ENCODE peak calls at places on chromosomes 6 and 20, in five cellular contexts. P is coronary artery, A is NCI-H2227 treated with DMSO at 0.1 percent for 48 hours, D is foreskin melanocyte, J is AG08396. X is an unnamed sample.

GRCh38 chr20:15902493-15902892 is 670.8 kb downstream of the KIF16B start:
- DNase-seq in J (no peak), P (no peak), A (no peak), D (no peak), X (no peak)

GRCh38 chr6:23180504-23181293 is 611.3 kb downstream of the HDGFL1 start:
- DNase-seq in D (no peak), A (peak), P (no peak), J (peak), X (peak)

GRCh38 chr6:137921823-137922222 is 54.8 kb downstream of the TNFAIP3 start:
- DNase-seq in P (no peak), J (no peak), A (no peak), D (no peak), X (peak)

GRCh38 chr6:164378330-164378729 is 931.1 kb downstream of the C6orf118 start:
- DNase-seq in D (no peak), J (no peak), P (no peak), A (no peak), X (no peak)

GRCh38 chr6:138240476-138241245 is 22.4 kb upstream of the PBOV1 start:
- DNase-seq in J (no peak), P (no peak), D (no peak), A (no peak), X (peak)

GRCh38 chr6:117270121-117270959 is 5.0 kb downstream of the VGLL2 start:
- DNase-seq in D (no peak), J (peak), P (no peak), A (no peak), X (no peak)

GRCh38 chr6:35078226-35078850 is 62.8 kb downstream of the TCP11 start:
- DNase-seq in P (no peak), A (no peak), J (no peak), D (no peak), X (no peak)

GRCh38 chr20:8557711-8558110 is 425.6 kb downstream of the PLCB1 start:
- DNase-seq in P (no peak), J (no peak), A (no peak), D (no peak), X (peak)

GRCh38 chr6:126570507-126570906 is 230.6 kb downstream of the CENPW start:
- DNase-seq in A (no peak), J (no peak), D (no peak), P (no peak), X (no peak)

X was measured in choroid plexus epithelial cell.